ENCODE peak calls at places on chromosomes 7 and 10, in eight cellular contexts. P is heart left ventricle; L is GM23338; S is CD4-positive, alpha-beta memory T cell; D is hepatocyte; H is tibial artery; R is prostate gland; X is tibial nerve. E is an unnamed sample. For H3K36me3, the result is how much of the 10 kb centered on the place peaks cover.

GRCh38 chr10:87850742-87851205 is 12.6 kb downstream of the KLLN start:
- DNase-seq in P (no peak), L (peak), S (peak), D (peak), H (peak), R (peak), X (no peak), E (peak)

GRCh38 chr10:84194424-84195043 is at the start of gene CDHR1:
- DNase-seq in P (no peak), L (peak), S (peak), D (peak), H (no peak), R (no peak), X (no peak), E (no peak)

GRCh38 chr7:108561047-108561619 is 8.4 kb downstream of the THAP5 start:
- DNase-seq in P (no peak), L (no peak), S (no peak), D (no peak), H (no peak), R (no peak), X (no peak), E (no peak)

GRCh38 chr7:28297821-28298439 is 114.4 kb upstream of the CREB5 start:
- DNase-seq in P (no peak), L (no peak), S (no peak), D (no peak), H (no peak), R (no peak), X (no peak), E (no peak)

GRCh38 chr7:126185959-126186580 is 1066.7 kb downstream of the GRM8 start:
- DNase-seq in P (no peak), L (peak), S (no peak), D (no peak), H (no peak), R (no peak), X (no peak), E (peak)

GRCh38 chr7:2353650-2354172 is 916 bp upstream of the EIF3B start:
- DNase-seq in P (peak), L (peak), S (no peak), D (peak), H (peak), R (peak), X (peak), E (peak)

GRCh38 chr7:108000875-108001758 is 1.8 kb downstream of the LAMB1 start:
- DNase-seq in P (no peak), L (peak), S (no peak), D (peak), H (no peak), R (no peak), X (no peak), E (peak)

GRCh38 chr10:47223236-47223635 is 76.8 kb upstream of the GDF10 start:
- DNase-seq in P (no peak), L (no peak), S (no peak), D (no peak), H (no peak), R (no peak), X (no peak), E (no peak)

GRCh38 chr7:73978681-73979563 is 49.1 kb upstream of the ELN start:
- DNase-seq in P (no peak), L (peak), S (no peak), D (peak), H (peak), R (no peak), X (peak), E (peak)

GRCh38 chr7:43937444-43937843 is 11.2 kb downstream of the UBE2D4 start:
- DNase-seq in P (no peak), L (no peak), S (no peak), D (no peak), H (no peak), R (no peak), X (no peak), E (no peak)

GRCh38 chr10:125004571-125005311 is 62.8 kb downstream of the ZRANB1 start:
- DNase-seq in P (peak), L (no peak), S (no peak), D (no peak), H (peak), R (no peak), X (no peak), E (no peak)

GRCh38 chr7:923108-924041 is 31.1 kb downstream of the ADAP1 start:
- DNase-seq in P (peak), L (no peak), S (peak), D (peak), H (peak), R (no peak), X (peak), E (peak)

GRCh38 chr7:11127988-11128387 is 154.3 kb downstream of the PHF14 start:
- DNase-seq in P (no peak), L (no peak), S (no peak), D (no peak), H (no peak), R (no peak), X (no peak), E (no peak)

GRCh38 chr7:11125160-11125559 is 151.5 kb downstream of the PHF14 start:
- DNase-seq in P (no peak), L (no peak), S (no peak), D (no peak), H (no peak), R (no peak), X (no peak), E (no peak)

GRCh38 chr7:11128500-11128899 is 154.8 kb downstream of the PHF14 start:
- DNase-seq in P (no peak), L (peak), S (no peak), D (no peak), H (no peak), R (no peak), X (no peak), E (no peak)

GRCh38 chr7:11130012-11130411 is 156.3 kb downstream of the PHF14 start:
- DNase-seq in P (no peak), L (no peak), S (no peak), D (no peak), H (no peak), R (no peak), X (no peak), E (peak)

DNA sequence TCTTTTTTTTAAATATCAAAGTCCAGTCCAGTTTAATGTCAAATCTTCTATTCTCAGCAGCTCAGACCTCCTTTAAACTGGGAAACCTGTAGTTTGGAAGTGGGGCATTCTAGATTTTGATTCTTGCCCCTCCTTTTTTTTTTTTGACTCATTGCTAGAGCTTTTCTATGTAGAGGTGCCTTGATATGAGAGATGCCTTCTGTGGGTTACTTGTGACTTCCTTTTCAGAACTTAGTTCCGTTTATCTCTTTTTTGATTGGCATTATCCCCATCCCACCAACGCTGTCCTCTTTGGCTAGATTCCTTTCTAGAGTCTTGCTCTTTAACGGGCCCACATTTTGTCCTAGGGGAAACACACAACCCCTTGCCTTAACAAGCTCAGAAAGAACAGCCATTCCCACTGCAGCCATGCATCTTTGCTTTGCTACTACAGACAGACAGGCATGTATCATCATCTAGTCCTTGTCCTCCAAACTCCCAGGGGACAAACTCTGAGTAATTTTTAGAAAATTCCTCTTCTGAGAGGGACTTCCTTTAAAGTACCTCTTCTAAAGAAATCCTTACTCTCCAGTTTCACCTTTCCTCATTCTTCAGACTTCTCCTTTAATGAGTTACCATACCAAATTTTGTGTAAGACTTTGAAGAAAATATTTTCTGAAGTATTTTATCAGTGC is 153.6 kb downstream of the PHF14 start:
- DNase-seq in P (no peak), L (peak), S (no peak), D (no peak), H (no peak), R (no peak), X (no peak), E (no peak)
- H3K36me3 ChIP-seq in P (under half), L (under half), S (under half), D (under half), H (under half), R (under half), X (under half), E (under half)

DNA sequence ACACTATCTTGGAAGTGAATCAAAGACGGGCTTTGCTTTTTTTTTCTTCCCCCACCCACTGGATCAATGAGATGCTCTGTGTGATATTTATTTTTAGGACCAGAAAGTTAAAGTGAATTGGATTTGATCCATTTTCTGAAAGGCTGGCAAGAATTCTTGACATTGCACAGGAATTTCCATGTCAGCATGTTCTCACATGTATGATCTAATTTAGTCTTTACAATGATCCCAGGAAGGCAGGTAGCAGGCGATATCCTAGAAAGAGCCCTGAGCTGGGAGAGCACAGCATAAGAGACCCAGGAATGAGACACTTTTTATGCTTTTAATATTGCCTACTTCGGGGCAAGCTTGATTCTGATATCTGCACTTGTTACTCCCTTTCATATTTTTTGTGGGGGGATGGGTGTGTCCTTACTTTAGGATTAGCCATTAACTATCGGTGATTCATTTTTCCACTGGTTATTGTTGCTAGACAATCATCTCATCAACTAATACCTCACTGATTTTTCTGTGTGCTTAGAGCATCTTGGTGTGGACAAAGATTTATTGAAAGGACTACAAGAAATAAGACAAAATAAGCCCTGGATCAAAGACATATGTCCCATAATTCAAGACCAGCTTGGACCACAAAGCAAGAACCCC is 58.1 kb downstream of the NRP1 start:
- DNase-seq in P (no peak), L (no peak), S (no peak), D (no peak), H (no peak), R (no peak), X (no peak), E (no peak)
- H3K36me3 ChIP-seq in P (under half), L (under half), S (under half), D (under half), H (under half), R (under half), X (under half), E (under half)

DNA sequence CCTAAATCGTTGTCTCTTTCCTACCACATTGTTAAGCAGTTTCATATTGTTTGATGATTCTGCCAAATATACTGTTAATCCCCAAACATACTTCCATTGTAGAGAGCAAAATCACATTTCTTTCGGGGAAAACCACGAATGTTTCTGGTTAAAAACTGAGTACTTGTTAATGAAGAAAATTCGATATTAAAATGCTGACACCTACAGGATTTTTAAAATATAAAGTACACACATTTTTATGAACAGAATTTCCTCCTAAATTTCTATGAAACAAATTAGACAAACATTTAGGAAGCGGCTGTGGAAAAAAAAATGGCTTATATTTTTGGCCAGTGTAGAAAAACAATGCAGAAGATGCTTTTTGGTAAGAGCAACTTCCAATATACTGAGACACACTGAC is 68.8 kb downstream of the IDE start:
- DNase-seq in P (no peak), L (no peak), S (no peak), D (no peak), H (no peak), R (no peak), X (no peak), E (no peak)
- H3K36me3 ChIP-seq in P (half or more), L (under half), S (under half), D (under half), H (half or more), R (under half), X (under half), E (under half)

DNA sequence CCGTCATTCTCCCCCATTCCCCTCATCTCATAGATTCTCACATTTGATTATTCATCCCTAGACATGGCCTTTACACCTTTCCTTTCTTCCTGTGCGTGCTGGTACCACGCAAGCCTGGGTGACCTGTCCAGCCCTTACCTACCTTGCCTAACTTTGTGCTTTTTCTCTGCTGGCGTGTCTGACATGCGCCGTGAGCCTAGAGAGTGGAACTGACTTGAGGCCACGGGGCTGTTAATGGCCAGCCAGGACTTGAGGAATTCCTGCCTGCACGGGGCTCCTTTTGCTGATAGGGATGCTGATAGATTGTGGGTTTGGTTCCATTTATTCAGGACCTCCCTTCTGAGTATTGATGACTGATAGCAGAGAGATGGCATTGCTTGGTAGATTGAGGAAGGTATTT is 134.2 kb downstream of the DOCK1 start:
- DNase-seq in P (no peak), L (no peak), S (no peak), D (no peak), H (no peak), R (no peak), X (no peak), E (no peak)
- H3K36me3 ChIP-seq in P (half or more), L (under half), S (under half), D (under half), H (half or more), R (under half), X (under half), E (under half)

DNA sequence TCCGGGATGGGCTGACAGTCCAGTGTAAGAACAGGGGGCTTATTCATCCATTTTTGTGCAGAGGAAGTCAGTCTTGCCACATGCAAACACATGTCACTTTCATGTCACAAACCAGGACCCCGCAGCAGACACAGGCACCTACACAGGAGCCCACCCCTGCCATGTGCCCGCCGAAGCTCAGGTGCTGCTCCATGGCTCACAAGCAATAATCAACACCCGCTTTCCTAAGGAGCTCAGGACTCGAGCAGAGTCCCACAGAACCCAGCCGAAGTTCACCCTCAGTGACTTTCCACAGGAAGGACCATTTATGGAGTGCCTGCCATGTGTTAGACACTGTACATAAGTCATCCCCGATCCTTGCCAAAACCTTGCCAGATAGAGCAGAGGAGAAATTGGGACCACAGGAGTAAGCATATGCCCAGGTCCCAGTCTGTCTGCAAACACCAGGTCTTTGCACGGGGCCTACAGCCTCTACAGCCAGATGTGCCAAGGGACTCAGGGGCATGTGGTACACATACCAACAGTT is 99.4 kb downstream of the EBF3 start:
- DNase-seq in P (no peak), L (no peak), S (no peak), D (no peak), H (no peak), R (no peak), X (no peak), E (no peak)
- H3K36me3 ChIP-seq in P (under half), L (under half), S (under half), D (under half), H (under half), R (under half), X (under half), E (under half)

E was measured in SJCRH30.